ENCODE peak calls at places on chromosomes 1 and 21, in four cellular contexts. C, U, S and Y are unnamed samples.

GRCh38 chr1:115412286-115412685 is 74.2 kb upstream of the NGF start:
- DNase-seq in U (no peak), S (no peak), C (no peak), Y (no peak)

GRCh38 chr1:216119600-216119999 is 303.6 kb downstream of the USH2A start:
- DNase-seq in U (peak), C (no peak), S (no peak), Y (peak)

GRCh38 chr21:15293251-15293650 is 228.5 kb upstream of the NRIP1 start:
- DNase-seq in S (no peak), U (peak), C (no peak), Y (peak)

GRCh38 chr1:44970317-44970716 is 16.1 kb downstream of the EIF2B3 start:
- DNase-seq in U (no peak), C (no peak), S (no peak), Y (no peak)

GRCh38 chr1:234533975-234534876 is 55.2 kb upstream of the TARBP1 start:
- DNase-seq in C (no peak), U (no peak), S (no peak), Y (no peak)

GRCh38 chr1:92707292-92707691 is 77.6 kb downstream of the EVI5 start:
- DNase-seq in S (no peak), C (no peak), U (no peak), Y (no peak)

GRCh38 chr1:67754526-67754920 is 69.5 kb downstream of the GADD45A start:
- DNase-seq in S (no peak), C (no peak), U (no peak), Y (no peak)

GRCh38 chr1:114137497-114137896 is 16.2 kb downstream of the SYT6 start:
- DNase-seq in U (no peak), S (no peak), C (no peak), Y (no peak)

GRCh38 chr1:71593523-71593922 is 512.7 kb upstream of the ZRANB2 start:
- DNase-seq in C (no peak), U (no peak), S (no peak), Y (peak)

GRCh38 chr1:201896951-201897391 is 8.3 kb downstream of the SHISA4 start:
- DNase-seq in C (no peak), S (no peak), U (no peak), Y (no peak)

GRCh38 chr1:109528296-109528695 is 11.4 kb upstream of the GPR61 start:
- DNase-seq in S (no peak), C (no peak), U (no peak), Y (no peak)

GRCh38 chr1:75233302-75233929 is 99.2 kb downstream of the LHX8 start:
- DNase-seq in U (peak), C (peak), S (peak), Y (peak)

GRCh38 chr1:26237230-26237966 is 3.4 kb downstream of the CEP85 start:
- DNase-seq in U (no peak), C (no peak), S (peak), Y (no peak)

GRCh38 chr1:93635614-93636543 is 45.8 kb downstream of the BCAR3 start:
- DNase-seq in C (no peak), S (no peak), U (no peak), Y (no peak)

GRCh38 chr1:147526501-147526900 is 14.8 kb upstream of the BCL9 start:
- DNase-seq in C (no peak), U (no peak), S (no peak), Y (no peak)

GRCh38 chr1:236523704-236524141 is at the start of gene LGALS8:
- DNase-seq in U (peak), C (no peak), S (peak), Y (no peak)

GRCh38 chr1:190126728-190127127 is 350.9 kb downstream of the BRINP3 start:
- DNase-seq in U (no peak), C (no peak), S (no peak), Y (no peak)

GRCh38 chr1:218665216-218665615 is 320.1 kb downstream of the TGFB2 start:
- DNase-seq in C (no peak), U (no peak), S (no peak), Y (no peak)

GRCh38 chr1:235331391-235331790 is 3.0 kb downstream of the GGPS1 start:
- DNase-seq in S (no peak), U (peak), C (no peak), Y (no peak)

GRCh38 chr1:54229281-54229891 is 29.4 kb downstream of the MRPL37 start:
- DNase-seq in U (peak), C (no peak), S (no peak), Y (no peak)

GRCh38 chr1:236111527-236112331 is 30.6 kb upstream of the GPR137B start:
- DNase-seq in C (no peak), S (no peak), U (no peak), Y (no peak)

GRCh38 chr21:27466175-27466574 is 499.3 kb upstream of the ADAMTS5 start:
- DNase-seq in S (no peak), U (no peak), C (no peak), Y (no peak)

GRCh38 chr1:92210701-92211100 is 7.0 kb upstream of the C1orf146 start:
- DNase-seq in U (no peak), S (no peak), C (no peak), Y (no peak)

GRCh38 chr1:229132106-229132443 is 138.8 kb upstream of the RAB4A start:
- DNase-seq in S (no peak), C (no peak), U (no peak), Y (no peak)

GRCh38 chr1:117179471-117179870 is 31.3 kb downstream of the VTCN1 start:
- DNase-seq in U (peak), C (no peak), S (no peak), Y (no peak)

GRCh38 chr21:25790122-25790951 is 55.6 kb downstream of the GABPA start:
- DNase-seq in U (peak), S (peak), C (no peak), Y (peak)

GRCh38 chr1:223207293-223208066 is 64.4 kb upstream of the TLR5 start:
- DNase-seq in S (no peak), C (no peak), U (no peak), Y (no peak)

GRCh38 chr1:150513275-150513885 is 2.2 kb upstream of the FALEC start:
- DNase-seq in U (no peak), C (no peak), S (peak), Y (no peak)

GRCh38 chr1:31932491-31933316 is 5.5 kb downstream of the PTP4A2 start:
- DNase-seq in S (no peak), U (peak), C (no peak), Y (no peak)
- TF ChIP-seq SP1 in S (no peak), U (no peak), C (no peak), Y (no peak)

GRCh38 chr1:76764638-76765572 is 102.4 kb upstream of the ST6GALNAC5 start:
- DNase-seq in S (no peak), C (no peak), U (no peak), Y (peak)

GRCh38 chr1:76759171-76759860 is 108.0 kb upstream of the ST6GALNAC5 start:
- DNase-seq in S (no peak), C (no peak), U (no peak), Y (no peak)

GRCh38 chr1:76763678-76764077 is 103.6 kb upstream of the ST6GALNAC5 start:
- DNase-seq in C (no peak), U (no peak), S (no peak), Y (no peak)

GRCh38 chr1:76759950-76760349 is 107.3 kb upstream of the ST6GALNAC5 start:
- DNase-seq in S (no peak), U (no peak), C (no peak), Y (no peak)
- TF ChIP-seq TARDBP in S (no peak), U (no peak), C (no peak), Y (no peak)

DNA sequence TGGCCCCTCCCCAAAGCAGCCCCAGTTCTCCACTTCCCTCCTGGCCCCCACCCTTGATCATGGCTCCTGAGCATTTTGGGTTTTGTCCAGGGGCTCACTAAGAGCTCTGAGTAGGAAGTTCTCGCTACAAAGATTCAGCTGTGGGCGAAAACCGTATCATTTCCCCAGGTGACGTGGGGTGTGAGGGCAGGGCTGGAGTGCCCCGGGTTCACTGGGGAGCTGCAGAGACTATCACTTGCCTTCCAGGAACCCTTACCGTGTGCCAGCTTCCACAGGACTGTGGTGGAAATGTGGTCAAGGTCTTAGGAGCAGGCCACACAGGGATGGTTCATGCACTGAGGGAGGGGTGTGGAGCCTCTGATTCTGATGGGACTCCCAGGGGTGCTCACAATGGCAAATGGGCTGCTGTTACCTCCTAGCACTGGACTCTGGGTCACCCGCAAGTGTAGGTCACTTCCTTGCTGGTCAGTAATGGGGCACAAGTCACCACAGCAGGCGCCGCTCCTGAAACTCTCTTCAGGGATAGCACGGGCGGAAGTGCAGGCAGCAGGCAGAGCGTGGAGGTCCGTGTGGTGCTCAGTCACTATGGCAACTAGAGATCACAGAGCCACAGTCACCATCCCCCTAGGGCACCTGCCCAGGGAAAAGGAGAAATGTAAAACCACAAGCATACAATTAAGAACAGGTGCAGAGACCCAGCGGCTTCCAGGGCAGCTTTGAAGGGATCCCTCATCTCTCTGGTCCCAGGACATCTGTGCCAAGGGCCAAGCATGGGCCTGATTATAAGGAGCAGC is 35.4 kb downstream of the RSPH1 start:
- DNase-seq in S (no peak), U (no peak), C (peak), Y (no peak)
- TF ChIP-seq SP1 in S (no peak), U (no peak), C (peak), Y (no peak)

DNA sequence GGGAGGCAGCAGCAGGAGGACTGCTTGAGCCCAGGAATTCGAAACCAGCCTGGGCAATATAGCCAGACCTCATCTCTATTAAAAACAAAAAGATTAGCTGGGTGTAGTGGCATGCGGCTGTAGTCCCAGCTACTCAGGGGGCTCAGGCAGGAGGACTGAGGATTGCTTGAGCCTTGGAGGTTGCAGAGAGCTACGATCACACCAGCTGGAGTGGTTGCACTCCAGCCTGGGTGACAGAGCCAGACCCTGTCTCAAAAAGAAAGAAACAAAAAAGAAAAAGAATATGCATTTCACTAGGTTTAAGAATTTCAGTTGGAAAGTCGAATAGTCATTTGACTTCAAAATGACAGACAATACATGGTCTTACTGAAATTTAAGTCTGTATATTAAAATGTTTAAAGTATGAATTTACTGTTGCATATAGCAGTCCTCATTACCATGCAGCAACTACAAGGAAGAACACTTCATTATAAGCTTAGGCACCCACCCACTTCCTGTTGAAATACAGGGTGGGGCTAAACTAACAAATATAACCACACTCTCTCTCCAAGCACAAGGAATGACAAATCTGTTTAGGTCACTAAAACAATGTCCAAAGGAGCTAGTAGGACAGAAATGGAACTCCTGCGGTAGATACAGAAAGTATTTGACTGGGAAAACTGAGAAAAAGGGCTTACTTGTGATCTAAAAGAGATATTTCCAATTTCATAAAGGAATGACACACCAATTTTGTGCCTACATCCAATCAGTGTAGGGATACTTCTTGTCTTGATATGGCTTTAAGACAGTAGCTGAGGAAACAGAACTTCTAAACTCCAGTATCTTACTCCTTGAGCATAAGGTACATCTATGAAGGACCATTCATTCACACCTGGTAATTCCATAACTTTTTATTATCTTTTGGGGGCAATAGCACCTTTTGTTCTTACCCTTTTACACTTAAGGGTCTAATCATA is 44.1 kb downstream of the GPR3 start:
- DNase-seq in C (no peak), U (peak), S (peak), Y (no peak)
- TF ChIP-seq TARDBP in C (no peak), U (no peak), S (no peak), Y (no peak)

GRCh38 chr1:6099787-6100765 is 54.4 kb downstream of the KCNAB2 start:
- DNase-seq in C (no peak), U (no peak), S (no peak), Y (no peak)
- TF ChIP-seq SP1 in C (no peak), U (no peak), S (no peak), Y (no peak)

GRCh38 chr1:95352767-95353166 is 118.8 kb downstream of the RWDD3 start:
- DNase-seq in C (no peak), U (peak), S (no peak), Y (no peak)
- TF ChIP-seq TARDBP in C (no peak), U (no peak), S (no peak), Y (no peak)

DNA sequence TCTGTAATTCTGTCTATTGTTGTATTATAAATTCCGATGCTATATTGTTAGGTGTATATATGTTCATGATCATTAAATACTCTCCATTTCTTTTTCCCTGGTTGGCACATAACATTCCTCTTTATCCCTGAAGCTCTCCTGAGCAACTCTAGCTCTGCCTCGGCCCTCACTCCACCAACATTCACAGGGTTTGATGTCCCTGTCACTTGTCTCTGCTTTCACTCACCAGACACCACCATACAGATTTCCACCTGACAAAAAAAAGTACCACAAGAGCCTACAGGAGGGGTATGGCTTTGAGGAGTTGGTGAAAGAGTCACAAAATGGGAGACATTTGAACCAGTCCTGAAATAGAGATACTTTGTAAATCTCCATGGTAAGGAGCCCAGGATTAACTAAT is 8.8 kb upstream of the TSPEAR start:
- DNase-seq in C (no peak), S (no peak), U (no peak), Y (no peak)
- TF ChIP-seq SP1 in C (no peak), S (no peak), U (no peak), Y (no peak)

GRCh38 chr1:81836007-81836626 is 35.4 kb downstream of the ADGRL2 start:
- DNase-seq in C (no peak), S (no peak), U (no peak), Y (no peak)
- TF ChIP-seq TARDBP in C (no peak), S (no peak), U (no peak), Y (no peak)

GRCh38 chr1:16900771-16901170 is 5.0 kb downstream of the RNU1-2 start:
- DNase-seq in C (no peak), U (no peak), S (no peak), Y (no peak)

GRCh38 chr1:16905112-16905855 is 9.5 kb downstream of the RNU1-2 start:
- DNase-seq in C (peak), S (peak), U (peak), Y (no peak)

GRCh38 chr1:16904560-16905111 is 8.9 kb downstream of the RNU1-2 start:
- DNase-seq in S (peak), U (peak), C (peak), Y (peak)

GRCh38 chr1:16903458-16903796 is 7.6 kb downstream of the RNU1-2 start:
- DNase-seq in U (no peak), C (no peak), S (no peak), Y (no peak)

GRCh38 chr1:16903054-16903453 is 7.3 kb downstream of the RNU1-2 start:
- DNase-seq in U (no peak), S (no peak), C (no peak), Y (no peak)
- TF ChIP-seq SP1 in U (no peak), S (no peak), C (no peak), Y (no peak)

GRCh38 chr1:30600258-30600657 is 123.1 kb downstream of the MATN1 start:
- DNase-seq in C (no peak), U (no peak), S (no peak), Y (no peak)
- TF ChIP-seq TARDBP in C (no peak), U (no peak), S (no peak), Y (no peak)